ENCODE peak calls at places on chromosomes 5 and 9, in seven cellular contexts. One of them, this sample, is unnamed.

GRCh38 chr5:124755565-124755964 is 9.1 kb upstream of the ZNF608 start:
- DNase-seq in osteoblast: peak
- DNase-seq in upper lobe of left lung: no peak
- DNase-seq in coronary artery: no peak
- DNase-seq in sigmoid colon: no peak
- DNase-seq in PC-9: no peak
- DNase-seq in H9: no peak
- DNase-seq in this sample: no peak

GRCh38 chr5:167389537-167389936 is 901.9 kb upstream of the WWC1 start:
- DNase-seq in H9: no peak
- DNase-seq in osteoblast: no peak
- DNase-seq in PC-9: no peak
- DNase-seq in sigmoid colon: no peak
- DNase-seq in coronary artery: no peak
- DNase-seq in upper lobe of left lung: no peak
- DNase-seq in this sample: no peak

GRCh38 chr5:148374693-148375360 is 8.9 kb upstream of the FBXO38 start:
- DNase-seq in upper lobe of left lung: peak
- DNase-seq in coronary artery: no peak
- DNase-seq in osteoblast: peak
- DNase-seq in H9: peak
- DNase-seq in sigmoid colon: no peak
- DNase-seq in PC-9: peak
- DNase-seq in this sample: peak

GRCh38 chr5:32753051-32753450 is 41.9 kb downstream of the NPR3 start:
- DNase-seq in PC-9: no peak
- DNase-seq in coronary artery: no peak
- DNase-seq in upper lobe of left lung: no peak
- DNase-seq in H9: no peak
- DNase-seq in osteoblast: peak
- DNase-seq in sigmoid colon: no peak
- DNase-seq in this sample: no peak

GRCh38 chr5:11622785-11623184 is 281.5 kb downstream of the CTNND2 start:
- DNase-seq in H9: no peak
- DNase-seq in coronary artery: no peak
- DNase-seq in upper lobe of left lung: no peak
- DNase-seq in sigmoid colon: no peak
- DNase-seq in osteoblast: no peak
- DNase-seq in PC-9: no peak
- DNase-seq in this sample: no peak

GRCh38 chr5:64789457-64789856 is 20.7 kb downstream of the CWC27 start:
- DNase-seq in coronary artery: no peak
- DNase-seq in upper lobe of left lung: no peak
- DNase-seq in PC-9: no peak
- DNase-seq in sigmoid colon: no peak
- DNase-seq in H9: no peak
- DNase-seq in osteoblast: no peak
- DNase-seq in this sample: no peak

GRCh38 chr5:79956173-79956670 is 34.8 kb downstream of the MTX3 start:
- DNase-seq in sigmoid colon: no peak
- DNase-seq in upper lobe of left lung: no peak
- DNase-seq in osteoblast: peak
- DNase-seq in H9: peak
- DNase-seq in coronary artery: no peak
- DNase-seq in PC-9: peak
- DNase-seq in this sample: peak

GRCh38 chr9:134630861-134631260 is 10.7 kb upstream of the COL5A1 start:
- DNase-seq in upper lobe of left lung: peak
- DNase-seq in PC-9: no peak
- DNase-seq in H9: peak
- DNase-seq in sigmoid colon: peak
- DNase-seq in osteoblast: peak
- DNase-seq in coronary artery: no peak
- DNase-seq in this sample: no peak

GRCh38 chr5:37806016-37806415 is 33.8 kb downstream of the GDNF start:
- DNase-seq in coronary artery: no peak
- DNase-seq in PC-9: no peak
- DNase-seq in upper lobe of left lung: no peak
- DNase-seq in sigmoid colon: no peak
- DNase-seq in osteoblast: no peak
- DNase-seq in H9: no peak
- DNase-seq in this sample: no peak

GRCh38 chr5:65100846-65101678 is 332.3 kb downstream of the CWC27 start:
- DNase-seq in H9: peak
- DNase-seq in sigmoid colon: no peak
- DNase-seq in PC-9: peak
- DNase-seq in upper lobe of left lung: peak
- DNase-seq in osteoblast: peak
- DNase-seq in coronary artery: peak
- DNase-seq in this sample: peak

GRCh38 chr9:126406075-126406675 is 79.5 kb downstream of the MVB12B start:
- DNase-seq in osteoblast: no peak
- DNase-seq in H9: no peak
- DNase-seq in PC-9: no peak
- DNase-seq in coronary artery: no peak
- DNase-seq in sigmoid colon: no peak
- DNase-seq in upper lobe of left lung: no peak
- DNase-seq in this sample: no peak

GRCh38 chr5:132473608-132474007 is 17.0 kb downstream of the IRF1 start:
- DNase-seq in H9: no peak
- DNase-seq in PC-9: no peak
- DNase-seq in osteoblast: no peak
- DNase-seq in coronary artery: no peak
- DNase-seq in sigmoid colon: peak
- DNase-seq in upper lobe of left lung: no peak
- DNase-seq in this sample: no peak

GRCh38 chr5:36704131-36704530 is 97.7 kb downstream of the SLC1A3 start:
- DNase-seq in sigmoid colon: no peak
- DNase-seq in upper lobe of left lung: no peak
- DNase-seq in coronary artery: no peak
- DNase-seq in osteoblast: no peak
- DNase-seq in H9: no peak
- DNase-seq in PC-9: no peak
- DNase-seq in this sample: no peak

GRCh38 chr5:91219141-91219802 is 163.8 kb downstream of the ARRDC3 start:
- DNase-seq in osteoblast: peak
- DNase-seq in H9: no peak
- DNase-seq in upper lobe of left lung: peak
- DNase-seq in coronary artery: no peak
- DNase-seq in PC-9: peak
- DNase-seq in sigmoid colon: peak
- DNase-seq in this sample: peak

GRCh38 chr5:52015760-52016159 is 632.5 kb downstream of the ISL1 start:
- DNase-seq in upper lobe of left lung: peak
- DNase-seq in PC-9: no peak
- DNase-seq in sigmoid colon: no peak
- DNase-seq in H9: no peak
- DNase-seq in osteoblast: no peak
- DNase-seq in coronary artery: no peak
- DNase-seq in this sample: no peak

GRCh38 chr5:132526290-132526973 is 16.9 kb downstream of the IL5 start:
- DNase-seq in PC-9: peak
- DNase-seq in coronary artery: no peak
- DNase-seq in H9: peak
- DNase-seq in osteoblast: peak
- DNase-seq in upper lobe of left lung: peak
- DNase-seq in sigmoid colon: no peak
- DNase-seq in this sample: peak

GRCh38 chr5:74316064-74316586 is 324.4 kb downstream of the ENC1 start:
- DNase-seq in PC-9: peak
- DNase-seq in sigmoid colon: no peak
- DNase-seq in H9: peak
- DNase-seq in osteoblast: peak
- DNase-seq in upper lobe of left lung: peak
- DNase-seq in coronary artery: no peak
- DNase-seq in this sample: peak

GRCh38 chr9:27499481-27499880 is 24.6 kb upstream of the IFNK start:
- DNase-seq in H9: no peak
- DNase-seq in sigmoid colon: no peak
- DNase-seq in upper lobe of left lung: no peak
- DNase-seq in coronary artery: no peak
- DNase-seq in PC-9: peak
- DNase-seq in osteoblast: no peak
- DNase-seq in this sample: peak

GRCh38 chr9:124831642-124832364 is 21.5 kb upstream of the WDR38 start:
- DNase-seq in PC-9: no peak
- DNase-seq in upper lobe of left lung: no peak
- DNase-seq in coronary artery: no peak
- DNase-seq in osteoblast: no peak
- DNase-seq in H9: no peak
- DNase-seq in sigmoid colon: no peak
- DNase-seq in this sample: no peak
- H3K27ac ChIP-seq in PC-9: no peak
- H3K27ac ChIP-seq in upper lobe of left lung: no peak
- H3K27ac ChIP-seq in coronary artery: peak
- H3K27ac ChIP-seq in osteoblast: peak
- H3K27ac ChIP-seq in H9: no peak
- H3K27ac ChIP-seq in sigmoid colon: peak
- H3K27ac ChIP-seq in this sample: no peak

GRCh38 chr9:108549184-108549583 is 306.6 kb downstream of the ACTL7B start:
- DNase-seq in sigmoid colon: no peak
- DNase-seq in osteoblast: no peak
- DNase-seq in H9: no peak
- DNase-seq in coronary artery: no peak
- DNase-seq in PC-9: peak
- DNase-seq in upper lobe of left lung: peak
- DNase-seq in this sample: peak

GRCh38 chr9:108553111-108553635 is 302.6 kb downstream of the ACTL7B start:
- DNase-seq in osteoblast: no peak
- DNase-seq in PC-9: peak
- DNase-seq in sigmoid colon: no peak
- DNase-seq in H9: no peak
- DNase-seq in upper lobe of left lung: no peak
- DNase-seq in coronary artery: no peak
- DNase-seq in this sample: no peak

GRCh38 chr9:108552459-108553040 is 303.2 kb downstream of the ACTL7B start:
- DNase-seq in coronary artery: no peak
- DNase-seq in H9: no peak
- DNase-seq in upper lobe of left lung: peak
- DNase-seq in PC-9: peak
- DNase-seq in osteoblast: no peak
- DNase-seq in sigmoid colon: no peak
- DNase-seq in this sample: peak

GRCh38 chr9:108550111-108550510 is 305.7 kb downstream of the ACTL7B start:
- DNase-seq in osteoblast: no peak
- DNase-seq in sigmoid colon: no peak
- DNase-seq in upper lobe of left lung: no peak
- DNase-seq in H9: no peak
- DNase-seq in coronary artery: no peak
- DNase-seq in PC-9: no peak
- DNase-seq in this sample: no peak

DNA sequence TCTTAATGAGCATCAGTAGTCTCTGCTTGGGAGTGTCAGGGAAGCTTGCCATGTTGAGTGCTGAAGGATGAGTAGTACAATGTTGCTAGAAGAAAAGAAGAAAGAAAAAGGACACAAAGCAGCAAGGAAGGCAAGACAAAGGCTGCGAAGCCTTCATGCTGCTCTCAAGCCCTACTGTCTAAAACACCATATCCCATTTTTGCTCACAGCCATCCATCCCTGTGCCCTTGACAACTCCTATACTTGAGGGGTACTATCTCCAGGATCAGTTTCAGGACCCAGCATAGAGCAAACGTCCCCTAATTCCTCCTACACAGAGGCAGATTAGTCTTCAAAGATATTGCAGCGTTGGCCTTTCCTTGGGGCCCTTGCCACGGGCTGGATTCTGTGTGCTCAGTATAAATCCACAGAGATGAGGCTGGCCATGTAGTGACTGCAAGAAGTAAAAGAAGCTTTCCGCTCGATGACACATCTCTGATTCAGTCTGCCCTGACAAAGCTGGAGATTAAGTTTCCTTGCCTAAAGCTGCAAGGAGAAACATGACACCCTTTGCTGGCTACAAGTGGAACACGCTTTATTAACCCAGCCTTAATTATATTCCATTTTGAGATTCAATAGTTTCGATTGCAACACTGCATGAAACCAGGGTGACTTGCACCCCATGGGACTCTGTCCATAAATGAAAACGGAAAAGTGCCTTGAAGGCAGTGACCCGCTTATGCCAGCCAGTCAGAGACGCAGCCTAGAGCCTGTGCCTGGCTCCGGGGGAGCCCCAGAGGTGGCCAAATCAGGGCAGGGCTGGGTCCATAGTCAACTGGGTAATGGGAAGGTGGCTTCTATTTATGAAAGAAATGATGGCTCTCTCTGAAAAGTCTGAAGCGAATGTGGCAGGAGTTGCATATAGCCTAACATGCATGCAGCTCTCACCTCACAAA is 304.5 kb downstream of the ACTL7B start:
- DNase-seq in coronary artery: no peak
- DNase-seq in upper lobe of left lung: no peak
- DNase-seq in PC-9: peak
- DNase-seq in osteoblast: peak
- DNase-seq in sigmoid colon: no peak
- DNase-seq in H9: no peak
- DNase-seq in this sample: peak
- TF ChIP-seq CTCF in coronary artery: no peak
- TF ChIP-seq CTCF in upper lobe of left lung: no peak
- TF ChIP-seq CTCF in PC-9: no peak
- TF ChIP-seq CTCF in osteoblast: no peak
- TF ChIP-seq CTCF in sigmoid colon: no peak
- TF ChIP-seq CTCF in H9: no peak
- TF ChIP-seq CTCF in this sample: peak

GRCh38 chr5:131258733-131259132 is 5.1 kb upstream of the CDC42SE2 start:
- DNase-seq in sigmoid colon: no peak
- DNase-seq in H9: no peak
- DNase-seq in osteoblast: no peak
- DNase-seq in coronary artery: no peak
- DNase-seq in PC-9: peak
- DNase-seq in upper lobe of left lung: no peak
- DNase-seq in this sample: peak

GRCh38 chr5:131259326-131259725 is 4.5 kb upstream of the CDC42SE2 start:
- DNase-seq in H9: no peak
- DNase-seq in coronary artery: no peak
- DNase-seq in PC-9: no peak
- DNase-seq in osteoblast: peak
- DNase-seq in sigmoid colon: no peak
- DNase-seq in upper lobe of left lung: no peak
- DNase-seq in this sample: no peak

GRCh38 chr5:131261483-131261882 is 2.4 kb upstream of the CDC42SE2 start:
- DNase-seq in H9: no peak
- DNase-seq in sigmoid colon: no peak
- DNase-seq in coronary artery: no peak
- DNase-seq in PC-9: no peak
- DNase-seq in osteoblast: no peak
- DNase-seq in upper lobe of left lung: no peak
- DNase-seq in this sample: no peak

GRCh38 chr5:131262953-131263541 is 806 bp upstream of the CDC42SE2 start:
- DNase-seq in upper lobe of left lung: no peak
- DNase-seq in H9: no peak
- DNase-seq in PC-9: no peak
- DNase-seq in coronary artery: no peak
- DNase-seq in sigmoid colon: no peak
- DNase-seq in osteoblast: no peak
- DNase-seq in this sample: peak

GRCh38 chr5:131260895-131261294 is 3.0 kb upstream of the CDC42SE2 start:
- DNase-seq in PC-9: no peak
- DNase-seq in osteoblast: no peak
- DNase-seq in sigmoid colon: no peak
- DNase-seq in H9: no peak
- DNase-seq in coronary artery: no peak
- DNase-seq in upper lobe of left lung: no peak
- DNase-seq in this sample: no peak
- H3K27ac ChIP-seq in PC-9: no peak
- H3K27ac ChIP-seq in osteoblast: no peak
- H3K27ac ChIP-seq in sigmoid colon: no peak
- H3K27ac ChIP-seq in H9: no peak
- H3K27ac ChIP-seq in coronary artery: no peak
- H3K27ac ChIP-seq in upper lobe of left lung: no peak
- H3K27ac ChIP-seq in this sample: no peak

GRCh38 chr5:150606476-150606875 is 34.0 kb upstream of the SYNPO start:
- DNase-seq in sigmoid colon: no peak
- DNase-seq in coronary artery: no peak
- DNase-seq in H9: no peak
- DNase-seq in osteoblast: peak
- DNase-seq in PC-9: no peak
- DNase-seq in upper lobe of left lung: no peak
- DNase-seq in this sample: no peak
- TF ChIP-seq CTCF in sigmoid colon: no peak
- TF ChIP-seq CTCF in coronary artery: no peak
- TF ChIP-seq CTCF in H9: no peak
- TF ChIP-seq CTCF in osteoblast: no peak
- TF ChIP-seq CTCF in PC-9: no peak
- TF ChIP-seq CTCF in upper lobe of left lung: no peak
- TF ChIP-seq CTCF in this sample: no peak